ENCODE peak calls at places on chromosomes 6 and 20, in ten cellular contexts. R is neuronal stem cell, L is AG04450, J is HCT116, O is colonic mucosa, T is OCI-LY7, N is SJSA1, U is aorta, X is brain microvascular endothelial cell, D is GM12878. H is an unnamed sample.

GRCh38 chr6:34563513-34563870 is 7.4 kb upstream of the SPDEF start:
- DNase-seq in R (no peak), L (no peak), J (no peak), O (no peak), T (no peak), N (no peak), U (no peak), X (no peak), D (no peak), H (no peak)

GRCh38 chr6:90663873-90664272 is 77.0 kb upstream of the MAP3K7 start:
- DNase-seq in R (no peak), L (no peak), J (peak), O (no peak), T (no peak), N (no peak), U (no peak), X (no peak), D (no peak), H (no peak)

GRCh38 chr6:106417572-106418147 is 57.1 kb downstream of the CRYBG1 start:
- DNase-seq in R (no peak), L (no peak), J (no peak), O (no peak), T (no peak), N (no peak), U (no peak), X (no peak), D (no peak), H (no peak)

GRCh38 chr20:46031701-46032254 is 2.8 kb downstream of the SLC12A5 start:
- DNase-seq in R (no peak), L (no peak), J (no peak), O (no peak), T (no peak), N (no peak), U (no peak), X (no peak), D (no peak), H (no peak)

GRCh38 chr20:35953411-35954199 is 697 bp downstream of the SCAND1 start:
- DNase-seq in R (no peak), L (no peak), J (no peak), O (peak), T (peak), N (no peak), U (peak), X (peak), D (no peak), H (no peak)

GRCh38 chr6:100466410-100467143 is 1.9 kb upstream of the SIM1 start:
- DNase-seq in R (no peak), L (no peak), J (no peak), O (no peak), T (no peak), N (no peak), U (no peak), X (no peak), D (no peak), H (no peak)

GRCh38 chr20:51862796-51863195 is 60.5 kb upstream of the SALL4 start:
- DNase-seq in R (no peak), L (no peak), J (no peak), O (no peak), T (no peak), N (peak), U (no peak), X (peak), D (no peak), H (no peak)

GRCh38 chr6:127439718-127440117 is 19.5 kb downstream of the KIAA0408 start:
- DNase-seq in R (no peak), L (no peak), J (no peak), O (no peak), T (no peak), N (no peak), U (no peak), X (no peak), D (no peak), H (no peak)

GRCh38 chr6:136783495-136784270 is 8.6 kb downstream of the MAP3K5 start:
- DNase-seq in R (no peak), L (no peak), J (no peak), O (peak), T (peak), N (no peak), U (no peak), X (no peak), D (no peak), H (no peak)

GRCh38 chr6:455835-456234 is 64.3 kb downstream of the IRF4 start:
- DNase-seq in R (no peak), L (no peak), J (no peak), O (no peak), T (no peak), N (no peak), U (no peak), X (no peak), D (no peak), H (no peak)

GRCh38 chr6:34791164-34791841 is 580 bp upstream of the BLTP3A start:
- DNase-seq in R (peak), L (no peak), J (peak), O (peak), T (peak), N (peak), U (peak), X (no peak), D (no peak), H (no peak)

GRCh38 chr6:74969591-74970267 is 236.1 kb downstream of the COL12A1 start:
- DNase-seq in R (no peak), L (no peak), J (no peak), O (no peak), T (no peak), N (no peak), U (no peak), X (peak), D (no peak), H (no peak)

GRCh38 chr6:7719364-7719763 is 6.5 kb upstream of the BMP6 start:
- DNase-seq in R (no peak), L (no peak), J (no peak), O (no peak), T (no peak), N (no peak), U (no peak), X (no peak), D (no peak), H (no peak)

GRCh38 chr20:45105317-45105716 is 4.4 kb upstream of the KCNS1 start:
- DNase-seq in R (no peak), L (no peak), J (no peak), O (no peak), T (no peak), N (no peak), U (no peak), X (no peak), D (no peak), H (no peak)

GRCh38 chr6:75611702-75612375 is 10.2 kb downstream of the SENP6 start:
- DNase-seq in R (no peak), L (no peak), J (no peak), O (no peak), T (no peak), N (no peak), U (no peak), X (no peak), D (no peak), H (no peak)

GRCh38 chr6:20096506-20096905 is 115.8 kb downstream of the MBOAT1 start:
- DNase-seq in R (no peak), L (no peak), J (no peak), O (no peak), T (no peak), N (no peak), U (no peak), X (no peak), D (no peak), H (no peak)

GRCh38 chr20:7010584-7010983 is 243.1 kb downstream of the BMP2 start:
- DNase-seq in R (no peak), L (no peak), J (no peak), O (no peak), T (no peak), N (no peak), U (no peak), X (no peak), D (no peak), H (no peak)

GRCh38 chr20:15927893-15928650 is 645.2 kb downstream of the KIF16B start:
- DNase-seq in R (no peak), L (no peak), J (no peak), O (no peak), T (no peak), N (peak), U (no peak), X (no peak), D (no peak), H (no peak)

GRCh38 chr6:81892911-81893310 is 140.4 kb upstream of the TENT5A start:
- DNase-seq in R (no peak), L (no peak), J (no peak), O (no peak), T (no peak), N (no peak), U (no peak), X (no peak), D (no peak), H (no peak)

GRCh38 chr20:4563534-4563933 is 158.2 kb upstream of the PRND start:
- DNase-seq in R (peak), L (no peak), J (no peak), O (no peak), T (no peak), N (no peak), U (no peak), X (peak), D (no peak), H (no peak)

GRCh38 chr6:127483399-127484055 is 24.3 kb upstream of the KIAA0408 start:
- DNase-seq in R (no peak), L (no peak), J (no peak), O (no peak), T (no peak), N (no peak), U (no peak), X (no peak), D (no peak), H (no peak)

GRCh38 chr20:47652301-47652700 is 133.0 kb downstream of the SULF2 start:
- DNase-seq in R (no peak), L (no peak), J (no peak), O (no peak), T (no peak), N (no peak), U (no peak), X (no peak), D (no peak), H (no peak)

GRCh38 chr6:4351857-4352669 is 216.7 kb upstream of the ECI2 start:
- DNase-seq in R (no peak), L (peak), J (peak), O (peak), T (no peak), N (peak), U (peak), X (peak), D (no peak), H (no peak)

GRCh38 chr6:319177-320131 is 27.2 kb downstream of the DUSP22 start:
- DNase-seq in R (no peak), L (no peak), J (no peak), O (no peak), T (no peak), N (no peak), U (no peak), X (no peak), D (peak), H (no peak)

GRCh38 chr6:37699138-37699766 is 1.6 kb upstream of the MDGA1 start:
- DNase-seq in R (no peak), L (no peak), J (peak), O (no peak), T (no peak), N (no peak), U (peak), X (no peak), D (no peak), H (no peak)

GRCh38 chr6:135202821-135203220 is 21.7 kb downstream of the MYB start:
- DNase-seq in R (no peak), L (no peak), J (no peak), O (no peak), T (no peak), N (no peak), U (no peak), X (no peak), D (no peak), H (no peak)

GRCh38 chr20:5859611-5860010 is 90.7 kb downstream of the TRMT6 start:
- DNase-seq in R (no peak), L (no peak), J (no peak), O (no peak), T (no peak), N (no peak), U (no peak), X (peak), D (no peak), H (no peak)

GRCh38 chr6:17226269-17226668 is 54.9 kb upstream of the RBM24 start:
- DNase-seq in R (no peak), L (no peak), J (no peak), O (no peak), T (no peak), N (no peak), U (no peak), X (no peak), D (no peak), H (no peak)

GRCh38 chr6:43308990-43309477 is 408 bp upstream of the CRIP3 start:
- DNase-seq in R (no peak), L (no peak), J (no peak), O (no peak), T (no peak), N (no peak), U (no peak), X (no peak), D (no peak), H (no peak)

GRCh38 chr20:34877002-34877264 is 521 bp downstream of the ACSS2 start:
- DNase-seq in R (no peak), L (no peak), J (no peak), O (no peak), T (no peak), N (no peak), U (no peak), X (no peak), D (no peak), H (no peak)

GRCh38 chr6:20180935-20181334 is 31.3 kb downstream of the MBOAT1 start:
- DNase-seq in R (no peak), L (no peak), J (no peak), O (no peak), T (no peak), N (no peak), U (no peak), X (no peak), D (no peak), H (no peak)

GRCh38 chr6:23213651-23214050 is 644.3 kb downstream of the HDGFL1 start:
- DNase-seq in R (no peak), L (no peak), J (no peak), O (no peak), T (no peak), N (no peak), U (no peak), X (no peak), D (no peak), H (peak)

GRCh38 chr6:133646021-133646682 is 242.8 kb upstream of the TCF21 start:
- DNase-seq in R (no peak), L (no peak), J (no peak), O (no peak), T (no peak), N (peak), U (no peak), X (peak), D (no peak), H (no peak)

GRCh38 chr20:64240243-64241015 is 15.1 kb upstream of the PCMTD2 start:
- DNase-seq in R (no peak), L (no peak), J (no peak), O (no peak), T (no peak), N (no peak), U (peak), X (no peak), D (no peak), H (no peak)

GRCh38 chr20:4691753-4692152 is 30.0 kb upstream of the PRND start:
- DNase-seq in R (no peak), L (no peak), J (no peak), O (no peak), T (no peak), N (no peak), U (no peak), X (no peak), D (no peak), H (no peak)

GRCh38 chr6:133337312-133337711 is 96.2 kb downstream of the EYA4 start:
- DNase-seq in R (no peak), L (peak), J (no peak), O (no peak), T (no peak), N (no peak), U (no peak), X (no peak), D (no peak), H (no peak)

DNA sequence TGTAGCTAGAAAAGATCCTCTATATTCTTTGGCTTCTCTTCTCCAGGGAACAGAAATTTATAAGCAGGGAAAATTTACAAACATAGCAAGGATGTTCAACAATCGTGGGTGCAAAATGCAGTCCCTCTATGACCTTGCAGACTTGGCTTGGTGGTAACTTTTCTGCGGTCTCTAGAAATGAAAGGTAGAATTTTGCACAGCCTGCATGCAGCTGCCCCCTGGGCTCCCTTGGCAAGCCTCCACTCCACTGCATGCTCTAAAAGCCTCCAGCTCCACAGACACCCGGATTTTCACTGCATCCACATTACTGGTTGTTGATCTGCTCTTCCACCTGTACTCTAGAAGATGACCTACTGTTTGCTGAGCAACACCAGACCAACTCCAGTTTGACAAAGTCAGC is 236.5 kb upstream of the EYS start:
- DNase-seq in R (no peak), L (no peak), J (no peak), O (no peak), T (no peak), N (no peak), U (no peak), X (no peak), D (no peak), H (no peak)
- H3K27ac ChIP-seq in R (no peak), L (no peak), J (no peak), O (no peak), T (no peak), N (no peak), U (no peak), X (no peak), D (no peak), H (no peak)

GRCh38 chr6:52337633-52338290 is 24.2 kb upstream of the PAQR8 start:
- DNase-seq in R (no peak), L (no peak), J (no peak), O (no peak), T (no peak), N (no peak), U (no peak), X (no peak), D (no peak), H (no peak)
- H3K27ac ChIP-seq in R (no peak), L (no peak), J (no peak), O (no peak), T (no peak), N (no peak), U (no peak), X (no peak), D (no peak), H (no peak)

GRCh38 chr6:72676995-72677394 is 55.1 kb downstream of the KCNQ5 start:
- DNase-seq in R (no peak), L (no peak), J (no peak), O (no peak), T (no peak), N (no peak), U (no peak), X (no peak), D (no peak), H (no peak)

GRCh38 chr6:72672906-72673305 is 51.0 kb downstream of the KCNQ5 start:
- DNase-seq in R (no peak), L (no peak), J (no peak), O (no peak), T (no peak), N (no peak), U (no peak), X (no peak), D (no peak), H (no peak)

GRCh38 chr6:72674842-72675241 is 53.0 kb downstream of the KCNQ5 start:
- DNase-seq in R (no peak), L (no peak), J (no peak), O (no peak), T (no peak), N (no peak), U (no peak), X (no peak), D (no peak), H (no peak)

GRCh38 chr6:72677740-72678139 is 55.9 kb downstream of the KCNQ5 start:
- DNase-seq in R (no peak), L (no peak), J (no peak), O (no peak), T (no peak), N (no peak), U (no peak), X (no peak), D (no peak), H (no peak)

DNA sequence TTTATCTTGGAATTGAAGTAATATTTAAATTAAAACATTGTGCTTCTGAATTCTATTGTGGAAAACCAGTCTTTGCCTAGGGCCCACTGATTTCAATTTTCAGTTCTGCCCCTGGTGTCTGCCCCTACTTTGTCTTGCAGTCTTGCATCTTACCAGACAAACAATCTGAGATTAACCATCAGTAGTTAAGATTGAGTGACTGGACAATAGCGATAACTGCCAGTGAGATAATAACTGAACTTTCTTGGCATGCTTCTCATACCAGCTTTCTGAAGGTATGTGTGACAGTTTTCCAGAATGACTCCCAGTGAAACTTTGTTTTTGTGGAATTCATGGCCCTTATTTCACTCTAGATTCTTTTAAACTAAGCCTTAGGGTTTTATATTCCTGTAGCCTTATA is 53.5 kb downstream of the KCNQ5 start:
- DNase-seq in R (no peak), L (no peak), J (no peak), O (no peak), T (no peak), N (no peak), U (no peak), X (peak), D (no peak), H (no peak)
- H3K27ac ChIP-seq in R (no peak), L (no peak), J (no peak), O (no peak), T (no peak), N (no peak), U (no peak), X (no peak), D (no peak), H (no peak)

DNA sequence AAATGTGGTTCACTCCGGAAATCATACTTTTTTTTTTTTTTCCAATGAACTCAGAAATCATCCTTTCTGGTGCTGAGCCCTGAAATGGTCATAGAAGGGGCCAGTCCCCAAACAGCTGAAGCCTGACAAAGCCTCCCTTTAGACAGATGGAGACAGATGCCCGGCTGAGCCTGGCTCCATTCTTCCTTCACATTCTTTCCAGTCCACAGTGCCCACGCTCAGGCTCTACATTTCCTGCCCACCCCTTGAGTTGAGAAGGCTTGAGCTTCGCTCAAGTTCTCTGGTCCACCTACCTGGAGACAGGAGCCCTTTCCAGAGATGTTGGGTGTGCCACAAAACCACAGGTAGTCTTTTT is 41.2 kb downstream of the KCNK5 start:
- DNase-seq in R (no peak), L (no peak), J (no peak), O (no peak), T (no peak), N (no peak), U (peak), X (no peak), D (no peak), H (no peak)
- H3K27ac ChIP-seq in R (no peak), L (no peak), J (no peak), O (peak), T (no peak), N (no peak), U (no peak), X (no peak), D (no peak), H (no peak)

DNA sequence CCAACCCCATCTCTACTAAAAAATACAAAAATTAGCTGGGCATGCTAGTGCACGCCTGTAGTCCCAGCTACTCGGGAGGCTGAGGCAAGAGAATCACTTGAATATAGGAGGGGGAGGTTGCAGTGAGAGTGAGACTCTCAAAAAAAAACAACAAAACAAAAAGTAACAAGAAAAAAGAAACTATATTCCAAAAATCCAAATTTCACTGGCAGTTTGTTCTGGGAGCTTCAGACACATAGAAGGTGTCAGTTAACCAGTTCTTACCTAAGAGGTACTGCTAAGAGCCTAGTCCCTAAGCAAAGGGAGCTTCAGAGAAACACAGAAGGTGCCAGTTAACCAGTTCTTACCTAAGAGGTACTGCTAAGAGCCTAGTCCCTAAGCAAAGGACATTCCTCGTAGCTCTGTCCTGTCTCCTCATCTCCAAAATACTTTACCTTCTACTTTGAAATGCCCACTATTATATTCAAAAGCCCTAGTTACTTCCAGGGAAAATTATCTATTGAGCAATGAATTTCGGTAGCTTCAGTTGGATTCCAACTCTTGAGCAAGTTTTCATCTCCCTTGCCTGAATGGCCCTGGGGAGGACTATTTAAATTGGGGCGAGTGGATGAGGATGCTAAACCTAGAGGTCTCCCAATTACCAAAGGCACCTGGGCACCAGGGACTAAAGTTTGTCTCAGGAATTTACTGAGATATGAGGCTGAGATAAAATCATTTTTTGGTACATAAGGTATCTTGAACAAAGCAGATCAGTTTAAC is 41.0 kb downstream of the HFE start:
- DNase-seq in R (no peak), L (no peak), J (no peak), O (no peak), T (no peak), N (no peak), U (no peak), X (no peak), D (no peak), H (no peak)
- H3K27ac ChIP-seq in R (no peak), L (no peak), J (no peak), O (no peak), T (no peak), N (no peak), U (no peak), X (no peak), D (no peak), H (peak)

GRCh38 chr20:19735446-19735845 is 22.6 kb upstream of the RIN2 start:
- DNase-seq in R (no peak), L (no peak), J (peak), O (peak), T (no peak), N (peak), U (peak), X (peak), D (peak), H (peak)
- H3K27ac ChIP-seq in R (no peak), L (no peak), J (no peak), O (peak), T (no peak), N (peak), U (no peak), X (peak), D (no peak), H (peak)

H was measured in epithelial cell of prostate.